ENCODE peak calls at places on chromosome 20, in ten cellular contexts. K is substantia nigra; S is CD4-positive, alpha-beta T cell; A is MV-4-11; J is EL; P is aorta; Y is stimulated activated naive CD4-positive, alpha-beta T cell treated with Interleukin-2 at 50 U/mL for 16 hours; T is fibroblast of the conjunctiva; B is AG08396; I is stimulated activated CD8-positive, alpha-beta memory T cell treated with anti-CD3 and anti-CD28 coated beads, Interleukin-15, amount 100 ng/mL, for 4 hours. H is an unnamed sample.

GRCh38 chr20:63116412-63117106 is 99.4 kb downstream of the YTHDF1 start:
- DNase-seq in K (no peak), S (no peak), A (no peak), J (no peak), P (peak), Y (no peak), T (no peak), B (peak), I (no peak), H (peak)

GRCh38 chr20:35607003-35607735 is 8.5 kb upstream of the SPAG4 start:
- DNase-seq in K (no peak), S (no peak), A (no peak), J (no peak), P (no peak), Y (no peak), T (no peak), B (no peak), I (no peak), H (peak)

GRCh38 chr20:48767269-48767960 is 60.4 kb downstream of the PREX1 start:
- DNase-seq in K (no peak), S (no peak), A (no peak), J (no peak), P (peak), Y (peak), T (no peak), B (no peak), I (no peak), H (peak)

GRCh38 chr20:51311636-51312479 is 230.7 kb downstream of the NFATC2 start:
- DNase-seq in K (no peak), S (no peak), A (peak), J (peak), P (no peak), Y (no peak), T (no peak), B (no peak), I (no peak), H (no peak)

GRCh38 chr20:1146957-1147356 is 28.6 kb downstream of the PSMF1 start:
- DNase-seq in K (no peak), S (no peak), A (no peak), J (no peak), P (no peak), Y (no peak), T (no peak), B (no peak), I (no peak), H (no peak)

GRCh38 chr20:1688886-1689538 is 31.4 kb upstream of the SIRPG start:
- DNase-seq in K (no peak), S (no peak), A (no peak), J (no peak), P (no peak), Y (no peak), T (no peak), B (no peak), I (no peak), H (no peak)

GRCh38 chr20:1844723-1845523 is 50.3 kb upstream of the SIRPA start:
- DNase-seq in K (no peak), S (no peak), A (peak), J (peak), P (no peak), Y (no peak), T (peak), B (peak), I (no peak), H (no peak)

GRCh38 chr20:24795444-24795843 is 153.6 kb upstream of the CST7 start:
- DNase-seq in K (no peak), S (no peak), A (peak), J (peak), P (no peak), Y (no peak), T (no peak), B (no peak), I (no peak), H (no peak)

GRCh38 chr20:49345538-49345937 is 67.7 kb upstream of the ZNFX1 start:
- DNase-seq in K (no peak), S (no peak), A (no peak), J (peak), P (peak), Y (no peak), T (peak), B (peak), I (no peak), H (peak)

GRCh38 chr20:50292324-50293243 is 102.0 kb downstream of the CEBPB start:
- DNase-seq in K (peak), S (no peak), A (peak), J (peak), P (peak), Y (no peak), T (peak), B (peak), I (no peak), H (no peak)

GRCh38 chr20:18436847-18437246 is 30.0 kb downstream of the DZANK1 start:
- DNase-seq in K (no peak), S (no peak), A (peak), J (no peak), P (no peak), Y (no peak), T (no peak), B (no peak), I (no peak), H (no peak)

GRCh38 chr20:4697189-4697873 is 24.4 kb upstream of the PRND start:
- DNase-seq in K (no peak), S (no peak), A (no peak), J (no peak), P (no peak), Y (no peak), T (no peak), B (no peak), I (no peak), H (no peak)

GRCh38 chr20:37276494-37277252 is 12.8 kb upstream of the MANBAL start:
- DNase-seq in K (no peak), S (no peak), A (peak), J (peak), P (peak), Y (no peak), T (peak), B (peak), I (no peak), H (no peak)

GRCh38 chr20:9119776-9120175 is 50.9 kb downstream of the PLCB4 start:
- DNase-seq in K (no peak), S (no peak), A (peak), J (peak), P (no peak), Y (no peak), T (no peak), B (no peak), I (no peak), H (no peak)

GRCh38 chr20:63125893-63126601 is 89.9 kb downstream of the YTHDF1 start:
- DNase-seq in K (no peak), S (no peak), A (no peak), J (no peak), P (peak), Y (no peak), T (no peak), B (no peak), I (no peak), H (peak)

H was measured in RWPE2.